ENCODE peak calls at places on chromosomes 2 and 18, in six cellular contexts. E, U, H, V, C and D are unnamed samples.
A peak's percentile ranks its signal among the peaks of the same experiment; 100 is the strongest.

GRCh38 chr2:200383380-200384110 is 77.1 kb downstream of the SPATS2L start:
- DNase-seq in E (no peak), U (no peak), H (no peak), V (no peak), C (no peak), D (peak; percentile 43)

GRCh38 chr2:138084206-138084605 is 119.9 kb downstream of the HNMT start:
- DNase-seq in E (no peak), U (no peak), H (no peak), V (no peak), C (no peak), D (no peak)

GRCh38 chr18:65746936-65747335 is 3.9 kb upstream of the CDH7 start:
- DNase-seq in E (no peak), U (no peak), H (no peak), V (no peak), C (no peak), D (no peak)

GRCh38 chr2:16139663-16140610 is 199.6 kb downstream of the MYCN start:
- DNase-seq in E (no peak), U (no peak), H (no peak), V (no peak), C (no peak), D (no peak)

GRCh38 chr18:48405971-48406370 is 3.2 kb downstream of the ZBTB7C start:
- DNase-seq in E (no peak), U (no peak), H (no peak), V (no peak), C (no peak), D (no peak)

GRCh38 chr2:122034797-122035196 is 279.3 kb downstream of the TSN start:
- DNase-seq in E (no peak), U (no peak), H (no peak), V (no peak), C (no peak), D (no peak)

GRCh38 chr2:239948100-239948881 is 76.9 kb downstream of the NDUFA10 start:
- DNase-seq in E (no peak), U (no peak), H (no peak), V (no peak), C (no peak), D (no peak)

GRCh38 chr2:237198144-237198900 is 112.6 kb downstream of the COPS8 start:
- DNase-seq in E (no peak), U (no peak), H (no peak), V (no peak), C (peak; percentile 51), D (no peak)

GRCh38 chr2:56170988-56171387 is 12.8 kb upstream of the CCDC85A start:
- DNase-seq in E (no peak), U (no peak), H (no peak), V (no peak), C (no peak), D (no peak)

GRCh38 chr18:68666316-68666715 is 48.6 kb downstream of the TMX3 start:
- DNase-seq in E (no peak), U (no peak), H (no peak), V (no peak), C (no peak), D (no peak)

GRCh38 chr18:26579941-26580618 is 31.7 kb upstream of the KCTD1 start:
- DNase-seq in E (no peak), U (peak; percentile 25), H (no peak), V (peak; percentile 56), C (peak; percentile 92), D (peak; percentile 73)

GRCh38 chr18:49664086-49664890 is 102.4 kb downstream of the LIPG start:
- DNase-seq in E (no peak), U (no peak), H (no peak), V (no peak), C (no peak), D (no peak)

GRCh38 chr2:41962912-41963652 is 84.7 kb upstream of the PKDCC start:
- DNase-seq in E (no peak), U (no peak), H (no peak), V (no peak), C (no peak), D (no peak)

GRCh38 chr18:12907258-12907925 is 23.4 kb upstream of the PTPN2 start:
- DNase-seq in E (no peak), U (no peak), H (no peak), V (no peak), C (no peak), D (no peak)

GRCh38 chr2:74525717-74526648 is at the start of gene DQX1:
- DNase-seq in E (peak; percentile 92), U (peak; percentile 32), H (peak; percentile 52), V (no peak), C (peak; percentile 56), D (peak; percentile 69)

GRCh38 chr2:136126021-136126420 is 8.1 kb upstream of the CXCR4 start:
- DNase-seq in E (no peak), U (no peak), H (no peak), V (no peak), C (no peak), D (no peak)

DNA sequence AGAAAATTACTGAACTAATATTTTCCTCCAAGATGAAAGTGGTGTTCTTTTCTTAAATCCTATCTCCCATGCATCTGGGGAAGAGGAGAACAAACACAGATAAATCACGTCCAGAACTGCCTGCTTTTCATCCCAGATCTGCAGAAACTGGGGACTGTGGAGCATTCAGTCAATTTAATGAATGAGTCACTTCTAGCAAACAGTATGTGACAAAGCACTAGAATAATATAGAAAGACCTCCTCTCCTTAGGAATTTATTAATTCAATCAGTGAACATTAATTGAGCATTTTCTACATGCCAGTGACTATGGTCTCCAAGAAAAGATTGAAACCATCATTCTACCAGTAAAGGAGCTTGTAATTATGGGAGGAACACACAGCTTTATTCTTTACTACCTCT is 693.4 kb upstream of the ID2 start:
- DNase-seq in E (no peak), U (no peak), H (no peak), V (no peak), C (peak; percentile 32), D (no peak)
- H3K9me2 ChIP-seq in E (no peaks in the 10 kb centered on the region), U (no peaks in the 10 kb centered on the region), H (no peaks in the 10 kb centered on the region), V (no peaks in the 10 kb centered on the region), C (no peaks in the 10 kb centered on the region), D (no peaks in the 10 kb centered on the region)

DNA sequence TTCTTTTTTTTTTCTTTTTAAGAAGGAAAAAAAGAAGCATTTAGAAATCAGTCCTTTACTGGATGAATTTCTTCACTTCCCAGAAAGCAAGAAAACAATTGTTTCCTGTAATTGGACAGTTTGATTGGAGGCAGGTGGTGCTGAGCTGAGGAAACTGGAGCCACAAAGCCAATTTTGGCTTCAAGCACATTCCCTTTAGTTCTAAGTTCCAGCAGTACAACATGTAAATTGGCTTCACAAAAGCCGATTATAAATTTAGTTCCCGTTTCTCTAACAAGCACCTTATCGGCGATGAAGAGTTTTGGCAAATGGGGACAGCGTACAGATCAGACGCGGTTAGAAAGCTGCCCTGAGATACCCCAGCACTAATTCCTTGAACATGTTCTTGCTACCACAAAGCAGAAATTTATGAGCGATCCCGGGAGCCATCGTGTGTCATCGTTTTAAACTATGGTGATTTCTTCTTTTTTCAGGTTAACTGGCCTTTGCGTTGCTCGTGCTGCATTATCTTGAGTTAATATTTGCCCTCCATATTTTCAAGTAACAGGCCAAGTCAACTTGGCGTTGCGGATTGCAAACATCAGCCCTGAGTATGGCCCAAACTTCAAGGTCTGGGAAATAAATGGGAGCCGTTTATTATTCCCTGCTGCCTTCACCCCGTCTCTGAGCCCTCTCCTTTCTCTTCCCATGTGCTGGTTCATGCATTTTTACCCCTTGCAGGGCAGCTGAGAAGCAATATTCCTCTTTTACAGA is 190.4 kb upstream of the ID2 start:
- DNase-seq in E (no peak), U (no peak), H (no peak), V (no peak), C (no peak), D (no peak)
- H2AFZ ChIP-seq in E (no peak overlapping the region), U (no peak overlapping the region), H (no peak overlapping the region), V (no peak overlapping the region), C (no peak overlapping the region), D (no peak overlapping the region)

GRCh38 chr2:128639693-128640092 is 321.0 kb upstream of the HS6ST1 start:
- DNase-seq in E (peak; percentile 50), U (no peak), H (no peak), V (no peak), C (no peak), D (no peak)

GRCh38 chr2:128641421-128642095 is 322.9 kb upstream of the HS6ST1 start:
- DNase-seq in E (no peak), U (no peak), H (no peak), V (no peak), C (no peak), D (no peak)

GRCh38 chr2:128642316-128642715 is 323.6 kb upstream of the HS6ST1 start:
- DNase-seq in E (no peak), U (no peak), H (no peak), V (no peak), C (no peak), D (no peak)

GRCh38 chr2:128640166-128640846 is 321.6 kb upstream of the HS6ST1 start:
- DNase-seq in E (no peak), U (no peak), H (no peak), V (no peak), C (no peak), D (no peak)

DNA sequence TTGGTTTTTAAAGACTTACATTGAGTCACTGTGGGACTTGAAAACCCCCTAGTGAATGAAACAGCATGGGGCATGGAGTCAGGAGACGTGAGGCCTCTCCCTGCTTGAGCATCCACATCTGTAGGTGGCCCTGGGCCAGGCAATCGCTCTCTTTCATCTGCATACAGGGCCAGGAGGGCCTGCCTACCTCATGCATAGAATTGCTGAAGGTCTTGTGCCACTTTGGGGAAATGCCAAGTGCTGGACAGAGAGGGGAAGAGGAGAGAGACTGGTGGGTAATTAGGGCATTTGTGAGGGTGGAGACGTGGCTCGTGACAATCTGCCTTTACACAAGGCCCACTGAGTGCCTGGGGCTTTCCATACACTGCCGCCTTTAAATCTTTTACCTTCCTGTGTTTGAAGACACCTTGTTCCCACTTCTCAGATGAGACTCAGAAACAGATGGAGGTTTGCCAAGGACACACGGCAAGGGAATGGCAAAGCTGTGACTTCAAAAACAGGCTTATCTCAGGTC is 322.2 kb upstream of the HS6ST1 start:
- DNase-seq in E (no peak), U (no peak), H (no peak), V (no peak), C (no peak), D (no peak)
- H3K9me2 ChIP-seq in E (no peaks in the 10 kb centered on the region), U (no peaks in the 10 kb centered on the region), H (no peaks in the 10 kb centered on the region), V (no peaks in the 10 kb centered on the region), C (no peaks in the 10 kb centered on the region), D (no peaks in the 10 kb centered on the region)

GRCh38 chr2:11863513-11864328 is 117.3 kb downstream of the LPIN1 start:
- DNase-seq in E (peak; percentile 92), U (peak; percentile 92), H (peak; percentile 92), V (peak; percentile 71), C (peak; percentile 93), D (peak; percentile 84)

GRCh38 chr2:11866358-11867335 is 120.2 kb downstream of the LPIN1 start:
- DNase-seq in E (no peak), U (no peak), H (no peak), V (no peak), C (no peak), D (no peak)

GRCh38 chr2:11864724-11865123 is 118.3 kb downstream of the LPIN1 start:
- DNase-seq in E (no peak), U (no peak), H (no peak), V (no peak), C (no peak), D (no peak)

GRCh38 chr2:11865820-11866219 is 119.4 kb downstream of the LPIN1 start:
- DNase-seq in E (no peak), U (no peak), H (no peak), V (no peak), C (no peak), D (no peak)

DNA sequence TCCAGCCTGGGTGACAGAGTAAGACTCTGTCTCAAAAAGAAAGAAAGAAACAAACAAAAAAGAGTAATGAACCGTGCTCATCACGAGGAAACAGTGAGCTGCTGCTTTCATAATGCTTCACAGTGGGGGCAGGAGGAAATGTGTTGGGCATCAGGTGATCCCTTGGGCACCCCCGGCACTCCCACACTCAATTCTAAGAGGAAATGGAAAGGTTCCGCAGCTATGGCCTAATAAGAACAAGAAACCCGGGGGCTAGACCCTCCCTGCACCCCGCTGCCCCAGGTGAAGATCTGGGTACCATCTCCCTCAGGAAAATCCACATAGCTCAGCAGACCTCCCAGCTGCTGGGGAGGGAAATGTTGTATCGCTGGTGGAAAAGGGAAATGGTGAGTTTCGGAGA is 118.9 kb downstream of the LPIN1 start:
- DNase-seq in E (no peak), U (no peak), H (no peak), V (no peak), C (no peak), D (no peak)
- H2AFZ ChIP-seq in E (no peak overlapping the region), U (no peak overlapping the region), H (no peak overlapping the region), V (no peak overlapping the region), C (no peak overlapping the region), D (no peak overlapping the region)